ENCODE peak calls at places on chromosomes 2 and 18, in four cellular contexts. X is lower lobe of right lung, E is fibroblast of mammary gland, F is upper lobe of right lung. I is an unnamed sample.

GRCh38 chr2:241017228-241017940 is 19.0 kb downstream of the SNED1 start:
- DNase-seq in F (peak), E (no peak), X (no peak), I (no peak)

GRCh38 chr2:144860421-144860820 is 340.5 kb upstream of the ZEB2 start:
- DNase-seq in E (no peak), X (no peak), F (no peak), I (no peak)

GRCh38 chr2:39968037-39968436 is 189.0 kb upstream of the THUMPD2 start:
- DNase-seq in X (no peak), E (no peak), F (no peak), I (no peak)

GRCh38 chr2:101546376-101547058 is 71.6 kb upstream of the RFX8 start:
- DNase-seq in E (peak), X (no peak), F (no peak), I (peak)

GRCh38 chr2:205776139-205776538 is 93.8 kb downstream of the NRP2 start:
- DNase-seq in E (peak), F (peak), X (peak), I (peak)

GRCh38 chr2:132729572-132729971 is 59.6 kb upstream of the LYPD1 start:
- DNase-seq in F (no peak), X (no peak), E (no peak), I (no peak)

GRCh38 chr2:16278421-16279200 is 338.3 kb downstream of the MYCN start:
- DNase-seq in F (no peak), E (no peak), X (no peak), I (no peak)

GRCh38 chr18:79529991-79530390 is 134.3 kb downstream of the NFATC1 start:
- DNase-seq in E (no peak), X (peak), F (peak), I (no peak)

GRCh38 chr2:19187323-19188020 is 171.0 kb downstream of the OSR1 start:
- DNase-seq in F (no peak), E (peak), X (no peak), I (no peak)

GRCh38 chr2:42010743-42011298 is 37.0 kb upstream of the PKDCC start:
- DNase-seq in F (no peak), X (no peak), E (peak), I (peak)

DNA sequence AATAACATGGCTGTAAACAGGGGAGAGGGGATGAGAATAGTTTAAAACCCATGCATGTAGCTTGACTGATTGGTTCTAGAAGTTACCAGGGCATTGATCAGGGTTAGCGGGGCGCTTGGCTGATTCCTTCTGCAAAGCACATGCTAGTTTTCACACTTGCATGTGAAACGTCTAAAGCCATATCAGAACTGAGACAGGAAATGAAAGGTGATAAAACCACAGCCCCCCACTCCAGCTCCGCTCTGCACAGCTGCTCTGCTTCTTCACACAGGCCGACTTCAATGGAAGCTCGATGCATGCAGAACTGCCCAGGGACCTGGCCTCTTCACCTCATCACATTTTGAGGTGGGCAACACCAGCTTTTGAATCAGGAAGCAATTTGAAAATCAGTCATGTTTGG is 31.4 kb downstream of the HRH4 start:
- DNase-seq in E (no peak), X (no peak), F (no peak), I (no peak)
- H3K4me3 ChIP-seq in E (no peak), X (no peak), F (no peak), I (no peak)

DNA sequence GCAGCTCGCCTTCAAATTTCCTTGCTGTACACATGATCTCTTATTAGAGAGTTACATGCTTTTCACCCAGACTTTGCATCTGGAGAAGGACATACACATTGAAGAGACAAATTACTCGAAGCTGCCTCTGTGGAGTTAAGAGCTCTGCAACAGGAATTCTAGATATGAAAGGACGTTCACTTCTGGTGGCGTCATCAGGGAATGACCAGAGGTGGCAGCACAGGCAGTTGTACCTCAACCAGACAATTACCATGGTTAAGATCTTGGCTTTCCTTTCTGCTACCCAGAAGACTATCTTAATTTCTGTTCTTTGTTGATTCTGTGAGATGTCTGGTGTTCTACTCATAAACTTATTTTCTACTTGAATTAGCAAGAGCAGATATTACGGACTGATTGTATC is 39.1 kb upstream of the MC4R start:
- DNase-seq in E (no peak), F (no peak), X (no peak), I (peak)
- TF ChIP-seq CTCF in E (no peak), F (no peak), X (no peak), I (peak)

GRCh38 chr2:96344011-96344410 is 8.4 kb downstream of the NCAPH start:
- DNase-seq in X (no peak), E (no peak), F (no peak), I (peak)
- H3K4me3 ChIP-seq in X (no peak), E (no peak), F (no peak), I (no peak)

GRCh38 chr2:64329848-64330247 is 124.1 kb upstream of the LGALSL start:
- DNase-seq in F (no peak), E (peak), X (peak), I (no peak)
- TF ChIP-seq CTCF in F (peak), E (no peak), X (no peak), I (no peak)

GRCh38 chr2:105397959-105398521 is 811 bp downstream of the FHL2 start:
- DNase-seq in F (no peak), E (no peak), X (no peak), I (peak)
- H3K4me3 ChIP-seq in F (peak), E (peak), X (peak), I (peak)

DNA sequence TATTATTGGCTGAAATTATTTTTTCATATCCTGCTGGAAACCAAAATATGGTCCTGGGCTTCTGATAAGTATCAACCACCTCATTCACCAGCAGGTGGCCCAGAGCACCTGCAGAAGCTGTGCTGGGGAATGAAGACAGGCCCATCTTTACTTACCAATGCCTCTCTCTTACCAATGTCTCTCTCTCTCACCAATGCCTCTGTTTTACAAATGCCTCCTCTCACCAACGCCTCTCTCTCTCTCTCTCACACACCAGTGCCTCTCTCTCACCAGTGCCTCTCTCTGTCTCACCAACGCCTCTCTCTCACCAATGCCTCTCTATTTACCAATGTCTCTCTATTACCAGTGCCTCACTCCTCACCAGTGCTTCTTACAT is 2.3 kb upstream of the MAL start:
- DNase-seq in F (no peak), E (no peak), X (no peak), I (no peak)
- TF ChIP-seq CTCF in F (peak), E (no peak), X (no peak), I (peak)

I was measured in choroid plexus epithelial cell.